ENCODE peak calls at places on chromosome 15, in nine cellular contexts. F is transverse colon, Q is uterus, C is heart right ventricle, N is IMR-90, S is psoas muscle, V is kidney, A is MM.1S, Z is right cardiac atrium. O is an unnamed sample. For H3K4me1, the result is how much of the 10 kb centered on the place peaks cover.

GRCh38 chr15:77464129-77464865 is 43.6 kb downstream of the HMG20A start:
- DNase-seq in F (no peak), Q (no peak), C (no peak), N (peak), S (no peak), V (no peak), A (no peak), Z (no peak), O (no peak)

GRCh38 chr15:79067969-79068368 is 22.6 kb downstream of the RASGRF1 start:
- DNase-seq in F (no peak), Q (no peak), C (no peak), N (no peak), S (no peak), V (no peak), A (no peak), Z (no peak), O (no peak)

GRCh38 chr15:48682949-48683651 is 37.6 kb upstream of the FBN1 start:
- DNase-seq in F (peak), Q (no peak), C (peak), N (peak), S (peak), V (no peak), A (no peak), Z (peak), O (no peak)

GRCh38 chr15:69665641-69666091 is 213.0 kb downstream of the RPLP1 start:
- DNase-seq in F (no peak), Q (no peak), C (no peak), N (no peak), S (no peak), V (peak), A (no peak), Z (peak), O (no peak)

GRCh38 chr15:57649138-57649537 is 57.4 kb upstream of the POLR2M start:
- DNase-seq in F (no peak), Q (no peak), C (no peak), N (no peak), S (no peak), V (no peak), A (no peak), Z (no peak), O (no peak)

GRCh38 chr15:23983500-23984259 is 296.6 kb upstream of the NDN start:
- DNase-seq in F (peak), Q (no peak), C (no peak), N (no peak), S (no peak), V (no peak), A (no peak), Z (no peak), O (no peak)

GRCh38 chr15:65929573-65929972 is 60.3 kb downstream of the RAB11A start:
- DNase-seq in F (no peak), Q (no peak), C (no peak), N (no peak), S (no peak), V (no peak), A (no peak), Z (no peak), O (no peak)

GRCh38 chr15:56786966-56787365 is 53.7 kb upstream of the ZNF280D start:
- DNase-seq in F (no peak), Q (no peak), C (no peak), N (peak), S (no peak), V (no peak), A (no peak), Z (no peak), O (no peak)

GRCh38 chr15:62549345-62549970 is 384.4 kb upstream of the C2CD4B start:
- DNase-seq in F (peak), Q (no peak), C (no peak), N (peak), S (no peak), V (no peak), A (peak), Z (no peak), O (peak)

GRCh38 chr15:49200347-49200746 is 30.3 kb downstream of the GALK2 start:
- DNase-seq in F (no peak), Q (no peak), C (no peak), N (no peak), S (no peak), V (no peak), A (no peak), Z (no peak), O (no peak)

GRCh38 chr15:70066422-70066821 is 31.3 kb downstream of the TLE3 start:
- DNase-seq in F (no peak), Q (no peak), C (no peak), N (peak), S (no peak), V (no peak), A (no peak), Z (no peak), O (no peak)

GRCh38 chr15:70014860-70015490 is 82.7 kb downstream of the TLE3 start:
- DNase-seq in F (peak), Q (no peak), C (no peak), N (no peak), S (no peak), V (peak), A (peak), Z (no peak), O (peak)

GRCh38 chr15:63277044-63277892 is at the start of gene APH1B:
- DNase-seq in F (peak), Q (peak), C (peak), N (peak), S (peak), V (peak), A (peak), Z (peak), O (peak)

GRCh38 chr15:74243431-74243830 is 7.3 kb downstream of the CCDC33 start:
- DNase-seq in F (no peak), Q (no peak), C (no peak), N (no peak), S (no peak), V (no peak), A (no peak), Z (no peak), O (no peak)
- H3K4me1 ChIP-seq in F (under half), Q (under half), C (half or more), N (under half), S (under half), V (under half), A (under half), Z (under half), O (under half)

DNA sequence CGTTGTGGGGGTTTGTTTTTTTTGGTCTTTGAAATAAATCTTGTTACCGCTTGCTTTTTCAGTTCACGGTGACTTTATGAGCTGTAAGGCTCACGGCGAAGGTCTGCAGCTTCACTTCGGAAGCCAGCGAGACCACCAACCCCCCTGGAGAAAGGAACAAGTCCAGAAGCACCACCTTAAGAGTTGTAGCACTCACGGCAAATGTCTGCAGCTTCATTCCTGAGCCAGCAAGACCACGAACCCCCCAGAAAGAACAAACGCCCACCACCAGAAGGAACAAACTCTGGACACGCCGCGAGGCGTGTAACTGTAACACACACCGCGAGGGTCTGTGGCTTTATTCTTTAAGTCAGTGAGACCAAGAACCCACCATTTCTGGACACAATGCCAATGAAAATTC is 28.9 kb downstream of the GOLGA6A start:
- DNase-seq in F (no peak), Q (no peak), C (no peak), N (no peak), S (no peak), V (no peak), A (no peak), Z (no peak), O (no peak)
- H3K4me1 ChIP-seq in F (under half), Q (under half), C (under half), N (under half), S (under half), V (under half), A (under half), Z (under half), O (under half)

GRCh38 chr15:59172289-59172901 is 34.2 kb upstream of the LDHAL6B start:
- DNase-seq in F (no peak), Q (no peak), C (no peak), N (no peak), S (no peak), V (no peak), A (peak), Z (no peak), O (no peak)
- H3K4me1 ChIP-seq in F (under half), Q (under half), C (under half), N (under half), S (under half), V (under half), A (under half), Z (under half), O (under half)

GRCh38 chr15:90870354-90871096 is 2.1 kb downstream of the FURIN start:
- DNase-seq in F (no peak), Q (no peak), C (no peak), N (no peak), S (no peak), V (no peak), A (no peak), Z (no peak), O (peak)
- H3K4me1 ChIP-seq in F (under half), Q (under half), C (half or more), N (under half), S (under half), V (under half), A (under half), Z (under half), O (under half)

DNA sequence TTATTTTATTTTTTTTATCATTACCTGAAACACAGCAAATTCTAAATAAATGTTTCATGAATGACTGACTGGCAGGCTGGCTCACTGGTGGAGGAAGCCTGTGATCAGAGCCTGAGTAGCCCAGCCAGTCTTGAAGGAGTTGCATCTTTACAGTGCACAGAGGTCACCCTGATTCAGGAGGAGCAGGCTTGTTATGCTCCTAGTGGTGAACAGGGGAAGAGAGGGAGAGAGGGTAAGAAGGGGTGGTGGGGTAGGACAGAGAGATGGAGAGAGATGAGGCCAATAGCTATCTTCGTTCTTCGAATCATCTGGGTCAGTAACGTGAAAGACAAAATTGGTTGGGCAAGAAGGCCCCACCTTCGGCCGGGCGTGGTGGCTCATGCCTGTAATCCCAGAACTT is 202.6 kb upstream of the MCTP2 start:
- DNase-seq in F (no peak), Q (no peak), C (no peak), N (no peak), S (no peak), V (no peak), A (no peak), Z (no peak), O (no peak)
- H3K4me1 ChIP-seq in F (under half), Q (under half), C (under half), N (under half), S (under half), V (under half), A (under half), Z (under half), O (under half)

DNA sequence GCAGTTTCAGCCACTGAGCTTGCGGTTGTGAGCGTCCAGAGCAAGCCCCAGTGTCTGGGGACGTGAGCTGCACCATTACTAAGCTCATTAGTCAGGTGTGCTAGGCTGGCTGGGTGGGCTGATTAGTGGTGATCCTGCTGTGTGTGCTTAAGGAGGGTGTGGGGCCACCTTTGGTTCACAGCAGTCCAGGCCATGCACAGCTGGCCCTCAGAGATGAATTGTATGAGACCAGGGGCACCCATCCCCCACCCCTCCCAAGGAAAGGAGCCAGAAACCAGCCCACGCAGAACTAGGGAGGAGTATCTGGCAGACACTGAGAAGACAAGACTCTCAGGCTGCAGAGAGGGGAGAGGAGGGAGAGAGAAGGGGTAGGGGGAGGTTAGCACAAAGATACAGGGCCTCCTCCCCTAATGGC is 3.8 kb downstream of the TYRO3 start:
- DNase-seq in F (no peak), Q (peak), C (no peak), N (peak), S (no peak), V (no peak), A (no peak), Z (no peak), O (no peak)
- H3K4me1 ChIP-seq in F (under half), Q (under half), C (under half), N (under half), S (under half), V (under half), A (under half), Z (under half), O (under half)

DNA sequence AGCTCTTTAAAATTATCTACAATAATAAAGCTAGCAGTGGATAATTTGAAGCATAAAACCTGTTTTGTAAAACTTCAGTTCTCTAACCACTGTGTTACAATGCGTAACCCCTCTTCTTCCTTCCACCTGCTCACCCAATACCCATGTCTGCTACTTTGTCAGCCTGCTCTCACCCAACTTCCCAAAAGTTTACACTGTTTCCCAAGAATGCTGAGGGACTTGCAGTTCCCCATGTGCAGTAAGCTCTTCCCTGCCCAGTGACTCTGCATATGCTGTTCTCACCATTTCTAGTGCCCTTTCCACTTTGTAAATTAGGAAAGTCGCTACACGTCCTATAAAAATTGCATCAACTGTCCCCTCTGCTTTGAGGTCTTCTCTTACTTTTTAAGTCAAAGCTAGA is 315.9 kb upstream of the SEMA6D start:
- DNase-seq in F (no peak), Q (no peak), C (no peak), N (no peak), S (no peak), V (no peak), A (no peak), Z (no peak), O (no peak)
- H3K4me1 ChIP-seq in F (under half), Q (under half), C (under half), N (under half), S (under half), V (under half), A (under half), Z (under half), O (under half)

O was measured in OCI-LY7.